ENCODE peak calls at places on chromosomes 6 and 20, in eight cellular contexts. One of them, this sample, is unnamed. For H3K36me3 and H3K27me3, the result is how much of the 10 kb centered on the place peaks cover.

GRCh38 chr20:43590036-43590391 is 723 bp upstream of the IFT52 start:
- DNase-seq in tibial nerve: no peak
- DNase-seq in naive thymus-derived CD4-positive, alpha-beta T cell: no peak
- DNase-seq in heart right ventricle: no peak
- DNase-seq in CD4-positive, alpha-beta memory T cell: no peak
- DNase-seq in left ventricle myocardium inferior: no peak
- DNase-seq in mesenchymal stem cell: no peak
- DNase-seq in pancreas: no peak
- DNase-seq in this sample: no peak

GRCh38 chr6:155366325-155366724 is 52.0 kb upstream of the TFB1M start:
- DNase-seq in tibial nerve: no peak
- DNase-seq in naive thymus-derived CD4-positive, alpha-beta T cell: no peak
- DNase-seq in heart right ventricle: no peak
- DNase-seq in CD4-positive, alpha-beta memory T cell: no peak
- DNase-seq in left ventricle myocardium inferior: no peak
- DNase-seq in mesenchymal stem cell: no peak
- DNase-seq in pancreas: no peak
- DNase-seq in this sample: no peak

GRCh38 chr6:28838289-28838633 is 85.5 kb downstream of the TRIM27 start:
- DNase-seq in tibial nerve: no peak
- DNase-seq in naive thymus-derived CD4-positive, alpha-beta T cell: peak
- DNase-seq in heart right ventricle: peak
- DNase-seq in CD4-positive, alpha-beta memory T cell: peak
- DNase-seq in left ventricle myocardium inferior: peak
- DNase-seq in mesenchymal stem cell: peak
- DNase-seq in pancreas: no peak
- DNase-seq in this sample: peak

GRCh38 chr6:148273962-148274752 is 68.5 kb upstream of the SASH1 start:
- DNase-seq in tibial nerve: no peak
- DNase-seq in naive thymus-derived CD4-positive, alpha-beta T cell: no peak
- DNase-seq in heart right ventricle: no peak
- DNase-seq in CD4-positive, alpha-beta memory T cell: no peak
- DNase-seq in left ventricle myocardium inferior: no peak
- DNase-seq in mesenchymal stem cell: no peak
- DNase-seq in pancreas: no peak
- DNase-seq in this sample: no peak

GRCh38 chr6:32153835-32154513 is at the start of gene PPT2:
- DNase-seq in tibial nerve: peak
- DNase-seq in naive thymus-derived CD4-positive, alpha-beta T cell: peak
- DNase-seq in heart right ventricle: peak
- DNase-seq in CD4-positive, alpha-beta memory T cell: peak
- DNase-seq in left ventricle myocardium inferior: peak
- DNase-seq in mesenchymal stem cell: peak
- DNase-seq in pancreas: peak
- DNase-seq in this sample: peak

GRCh38 chr6:105900120-105900937 is 185.8 kb upstream of the PRDM1 start:
- DNase-seq in tibial nerve: no peak
- DNase-seq in naive thymus-derived CD4-positive, alpha-beta T cell: no peak
- DNase-seq in heart right ventricle: no peak
- DNase-seq in CD4-positive, alpha-beta memory T cell: no peak
- DNase-seq in left ventricle myocardium inferior: no peak
- DNase-seq in mesenchymal stem cell: peak
- DNase-seq in pancreas: no peak
- DNase-seq in this sample: no peak

GRCh38 chr6:166615059-166615770 is 11.8 kb downstream of the RPS6KA2 start:
- DNase-seq in tibial nerve: no peak
- DNase-seq in naive thymus-derived CD4-positive, alpha-beta T cell: no peak
- DNase-seq in heart right ventricle: no peak
- DNase-seq in CD4-positive, alpha-beta memory T cell: no peak
- DNase-seq in left ventricle myocardium inferior: peak
- DNase-seq in mesenchymal stem cell: peak
- DNase-seq in pancreas: no peak
- DNase-seq in this sample: no peak

GRCh38 chr20:2465100-2465499 is 5.5 kb downstream of the SNRPB start:
- DNase-seq in tibial nerve: no peak
- DNase-seq in naive thymus-derived CD4-positive, alpha-beta T cell: no peak
- DNase-seq in heart right ventricle: no peak
- DNase-seq in CD4-positive, alpha-beta memory T cell: no peak
- DNase-seq in left ventricle myocardium inferior: no peak
- DNase-seq in mesenchymal stem cell: no peak
- DNase-seq in pancreas: no peak
- DNase-seq in this sample: no peak

GRCh38 chr6:70706491-70707123 is 38.9 kb downstream of the SMAP1 start:
- DNase-seq in tibial nerve: no peak
- DNase-seq in naive thymus-derived CD4-positive, alpha-beta T cell: peak
- DNase-seq in heart right ventricle: no peak
- DNase-seq in CD4-positive, alpha-beta memory T cell: peak
- DNase-seq in left ventricle myocardium inferior: no peak
- DNase-seq in mesenchymal stem cell: peak
- DNase-seq in pancreas: no peak
- DNase-seq in this sample: no peak

GRCh38 chr6:144809120-144809519 is 524.0 kb downstream of the UTRN start:
- DNase-seq in tibial nerve: no peak
- DNase-seq in naive thymus-derived CD4-positive, alpha-beta T cell: no peak
- DNase-seq in heart right ventricle: no peak
- DNase-seq in CD4-positive, alpha-beta memory T cell: no peak
- DNase-seq in left ventricle myocardium inferior: no peak
- DNase-seq in mesenchymal stem cell: peak
- DNase-seq in pancreas: no peak
- DNase-seq in this sample: no peak

GRCh38 chr6:13767121-13767794 is 47.1 kb downstream of the MCUR1 start:
- DNase-seq in tibial nerve: peak
- DNase-seq in naive thymus-derived CD4-positive, alpha-beta T cell: peak
- DNase-seq in heart right ventricle: peak
- DNase-seq in CD4-positive, alpha-beta memory T cell: peak
- DNase-seq in left ventricle myocardium inferior: peak
- DNase-seq in mesenchymal stem cell: peak
- DNase-seq in pancreas: no peak
- DNase-seq in this sample: peak

GRCh38 chr20:33992145-33992922 is 1.4 kb upstream of the RALY start:
- DNase-seq in tibial nerve: no peak
- DNase-seq in naive thymus-derived CD4-positive, alpha-beta T cell: no peak
- DNase-seq in heart right ventricle: no peak
- DNase-seq in CD4-positive, alpha-beta memory T cell: no peak
- DNase-seq in left ventricle myocardium inferior: no peak
- DNase-seq in mesenchymal stem cell: no peak
- DNase-seq in pancreas: no peak
- DNase-seq in this sample: no peak

GRCh38 chr20:13125486-13125885 is 95.6 kb upstream of the ISM1 start:
- DNase-seq in tibial nerve: no peak
- DNase-seq in naive thymus-derived CD4-positive, alpha-beta T cell: no peak
- DNase-seq in heart right ventricle: no peak
- DNase-seq in CD4-positive, alpha-beta memory T cell: no peak
- DNase-seq in left ventricle myocardium inferior: no peak
- DNase-seq in mesenchymal stem cell: no peak
- DNase-seq in pancreas: no peak
- DNase-seq in this sample: no peak

GRCh38 chr6:81996414-81996813 is 243.9 kb upstream of the TENT5A start:
- DNase-seq in tibial nerve: no peak
- DNase-seq in naive thymus-derived CD4-positive, alpha-beta T cell: no peak
- DNase-seq in heart right ventricle: no peak
- DNase-seq in CD4-positive, alpha-beta memory T cell: no peak
- DNase-seq in left ventricle myocardium inferior: no peak
- DNase-seq in mesenchymal stem cell: peak
- DNase-seq in pancreas: no peak
- DNase-seq in this sample: no peak

GRCh38 chr6:10733863-10734262 is 11.0 kb downstream of the TMEM14C start:
- DNase-seq in tibial nerve: no peak
- DNase-seq in naive thymus-derived CD4-positive, alpha-beta T cell: no peak
- DNase-seq in heart right ventricle: no peak
- DNase-seq in CD4-positive, alpha-beta memory T cell: no peak
- DNase-seq in left ventricle myocardium inferior: no peak
- DNase-seq in mesenchymal stem cell: no peak
- DNase-seq in pancreas: no peak
- DNase-seq in this sample: no peak

GRCh38 chr6:24907959-24908358 is 27.8 kb downstream of the RIPOR2 start:
- DNase-seq in tibial nerve: no peak
- DNase-seq in naive thymus-derived CD4-positive, alpha-beta T cell: no peak
- DNase-seq in heart right ventricle: no peak
- DNase-seq in CD4-positive, alpha-beta memory T cell: no peak
- DNase-seq in left ventricle myocardium inferior: no peak
- DNase-seq in mesenchymal stem cell: no peak
- DNase-seq in pancreas: no peak
- DNase-seq in this sample: no peak

GRCh38 chr20:5118220-5119142 is 1.3 kb downstream of the PCNA start:
- DNase-seq in tibial nerve: no peak
- DNase-seq in naive thymus-derived CD4-positive, alpha-beta T cell: no peak
- DNase-seq in heart right ventricle: no peak
- DNase-seq in CD4-positive, alpha-beta memory T cell: no peak
- DNase-seq in left ventricle myocardium inferior: no peak
- DNase-seq in mesenchymal stem cell: peak
- DNase-seq in pancreas: no peak
- DNase-seq in this sample: no peak

GRCh38 chr20:5120189-5120484 is 379 bp upstream of the PCNA start:
- DNase-seq in tibial nerve: no peak
- DNase-seq in naive thymus-derived CD4-positive, alpha-beta T cell: no peak
- DNase-seq in heart right ventricle: no peak
- DNase-seq in CD4-positive, alpha-beta memory T cell: no peak
- DNase-seq in left ventricle myocardium inferior: no peak
- DNase-seq in mesenchymal stem cell: no peak
- DNase-seq in pancreas: no peak
- DNase-seq in this sample: no peak

GRCh38 chr20:5119435-5120188 is at the start of gene PCNA:
- DNase-seq in tibial nerve: peak
- DNase-seq in naive thymus-derived CD4-positive, alpha-beta T cell: peak
- DNase-seq in heart right ventricle: peak
- DNase-seq in CD4-positive, alpha-beta memory T cell: peak
- DNase-seq in left ventricle myocardium inferior: peak
- DNase-seq in mesenchymal stem cell: peak
- DNase-seq in pancreas: peak
- DNase-seq in this sample: peak

GRCh38 chr20:5116875-5117274 is 2.9 kb downstream of the PCNA start:
- DNase-seq in tibial nerve: no peak
- DNase-seq in naive thymus-derived CD4-positive, alpha-beta T cell: no peak
- DNase-seq in heart right ventricle: no peak
- DNase-seq in CD4-positive, alpha-beta memory T cell: no peak
- DNase-seq in left ventricle myocardium inferior: no peak
- DNase-seq in mesenchymal stem cell: no peak
- DNase-seq in pancreas: no peak
- DNase-seq in this sample: no peak

DNA sequence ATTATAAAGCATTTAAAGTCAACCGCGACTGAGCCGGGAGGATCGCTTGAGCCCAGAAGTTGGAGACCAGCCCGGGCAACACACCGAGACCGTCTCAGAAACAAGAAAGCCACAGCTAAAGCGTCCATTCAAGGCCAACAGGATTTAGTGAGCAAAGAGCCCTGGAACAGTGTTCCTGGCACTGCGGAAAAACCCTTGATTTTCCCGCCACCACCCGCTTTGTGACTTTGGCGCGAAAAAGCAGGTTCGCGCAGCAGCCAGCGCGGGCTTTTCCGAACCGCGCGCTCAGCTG is 669 bp downstream of the PCNA start:
- DNase-seq in tibial nerve: no peak
- DNase-seq in naive thymus-derived CD4-positive, alpha-beta T cell: no peak
- DNase-seq in heart right ventricle: no peak
- DNase-seq in CD4-positive, alpha-beta memory T cell: no peak
- DNase-seq in left ventricle myocardium inferior: no peak
- DNase-seq in mesenchymal stem cell: no peak
- DNase-seq in pancreas: no peak
- DNase-seq in this sample: no peak
- H3K27ac ChIP-seq in tibial nerve: peak
- H3K27ac ChIP-seq in naive thymus-derived CD4-positive, alpha-beta T cell: peak
- H3K27ac ChIP-seq in heart right ventricle: peak
- H3K27ac ChIP-seq in CD4-positive, alpha-beta memory T cell: peak
- H3K27ac ChIP-seq in left ventricle myocardium inferior: peak
- H3K27ac ChIP-seq in mesenchymal stem cell: no peak
- H3K27ac ChIP-seq in pancreas: peak
- H3K27ac ChIP-seq in this sample: no peak

GRCh38 chr20:39021748-39022147 is 59.6 kb downstream of the DHX35 start:
- DNase-seq in tibial nerve: no peak
- DNase-seq in naive thymus-derived CD4-positive, alpha-beta T cell: no peak
- DNase-seq in heart right ventricle: no peak
- DNase-seq in CD4-positive, alpha-beta memory T cell: no peak
- DNase-seq in left ventricle myocardium inferior: no peak
- DNase-seq in mesenchymal stem cell: no peak
- DNase-seq in pancreas: no peak
- DNase-seq in this sample: no peak

GRCh38 chr20:39016496-39016895 is 54.4 kb downstream of the DHX35 start:
- DNase-seq in tibial nerve: no peak
- DNase-seq in naive thymus-derived CD4-positive, alpha-beta T cell: no peak
- DNase-seq in heart right ventricle: no peak
- DNase-seq in CD4-positive, alpha-beta memory T cell: no peak
- DNase-seq in left ventricle myocardium inferior: no peak
- DNase-seq in mesenchymal stem cell: no peak
- DNase-seq in pancreas: no peak
- DNase-seq in this sample: no peak

GRCh38 chr20:39016076-39016475 is 53.9 kb downstream of the DHX35 start:
- DNase-seq in tibial nerve: no peak
- DNase-seq in naive thymus-derived CD4-positive, alpha-beta T cell: no peak
- DNase-seq in heart right ventricle: no peak
- DNase-seq in CD4-positive, alpha-beta memory T cell: no peak
- DNase-seq in left ventricle myocardium inferior: no peak
- DNase-seq in mesenchymal stem cell: no peak
- DNase-seq in pancreas: no peak
- DNase-seq in this sample: no peak

GRCh38 chr20:39019805-39020325 is 57.7 kb downstream of the DHX35 start:
- DNase-seq in tibial nerve: no peak
- DNase-seq in naive thymus-derived CD4-positive, alpha-beta T cell: no peak
- DNase-seq in heart right ventricle: no peak
- DNase-seq in CD4-positive, alpha-beta memory T cell: no peak
- DNase-seq in left ventricle myocardium inferior: no peak
- DNase-seq in mesenchymal stem cell: no peak
- DNase-seq in pancreas: no peak
- DNase-seq in this sample: no peak
- H3K36me3 ChIP-seq in tibial nerve: under half
- H3K36me3 ChIP-seq in naive thymus-derived CD4-positive, alpha-beta T cell: under half
- H3K36me3 ChIP-seq in heart right ventricle: half or more
- H3K36me3 ChIP-seq in CD4-positive, alpha-beta memory T cell: under half
- H3K36me3 ChIP-seq in left ventricle myocardium inferior: half or more
- H3K36me3 ChIP-seq in mesenchymal stem cell: under half
- H3K36me3 ChIP-seq in pancreas: under half
- H3K36me3 ChIP-seq in this sample: under half

GRCh38 chr6:165204807-165205545 is 104.4 kb downstream of the C6orf118 start:
- DNase-seq in tibial nerve: no peak
- DNase-seq in naive thymus-derived CD4-positive, alpha-beta T cell: no peak
- DNase-seq in heart right ventricle: no peak
- DNase-seq in CD4-positive, alpha-beta memory T cell: no peak
- DNase-seq in left ventricle myocardium inferior: no peak
- DNase-seq in mesenchymal stem cell: no peak
- DNase-seq in pancreas: no peak
- DNase-seq in this sample: no peak

GRCh38 chr6:165206798-165207197 is 102.6 kb downstream of the C6orf118 start:
- DNase-seq in tibial nerve: no peak
- DNase-seq in naive thymus-derived CD4-positive, alpha-beta T cell: no peak
- DNase-seq in heart right ventricle: no peak
- DNase-seq in CD4-positive, alpha-beta memory T cell: no peak
- DNase-seq in left ventricle myocardium inferior: no peak
- DNase-seq in mesenchymal stem cell: no peak
- DNase-seq in pancreas: no peak
- DNase-seq in this sample: no peak

GRCh38 chr6:165205632-165206031 is 103.8 kb downstream of the C6orf118 start:
- DNase-seq in tibial nerve: no peak
- DNase-seq in naive thymus-derived CD4-positive, alpha-beta T cell: no peak
- DNase-seq in heart right ventricle: no peak
- DNase-seq in CD4-positive, alpha-beta memory T cell: no peak
- DNase-seq in left ventricle myocardium inferior: no peak
- DNase-seq in mesenchymal stem cell: no peak
- DNase-seq in pancreas: no peak
- DNase-seq in this sample: no peak
- H3K27me3 ChIP-seq in tibial nerve: under half
- H3K27me3 ChIP-seq in naive thymus-derived CD4-positive, alpha-beta T cell: under half
- H3K27me3 ChIP-seq in heart right ventricle: under half
- H3K27me3 ChIP-seq in CD4-positive, alpha-beta memory T cell: under half
- H3K27me3 ChIP-seq in left ventricle myocardium inferior: under half
- H3K27me3 ChIP-seq in mesenchymal stem cell: under half
- H3K27me3 ChIP-seq in pancreas: under half
- H3K27me3 ChIP-seq in this sample: under half

GRCh38 chr20:56974499-56975250 is 291.8 kb downstream of the BMP7 start:
- DNase-seq in tibial nerve: no peak
- DNase-seq in naive thymus-derived CD4-positive, alpha-beta T cell: peak
- DNase-seq in heart right ventricle: no peak
- DNase-seq in CD4-positive, alpha-beta memory T cell: no peak
- DNase-seq in left ventricle myocardium inferior: no peak
- DNase-seq in mesenchymal stem cell: peak
- DNase-seq in pancreas: no peak
- DNase-seq in this sample: no peak
- H3K27ac ChIP-seq in tibial nerve: no peak
- H3K27ac ChIP-seq in naive thymus-derived CD4-positive, alpha-beta T cell: no peak
- H3K27ac ChIP-seq in heart right ventricle: no peak
- H3K27ac ChIP-seq in CD4-positive, alpha-beta memory T cell: no peak
- H3K27ac ChIP-seq in left ventricle myocardium inferior: no peak
- H3K27ac ChIP-seq in mesenchymal stem cell: no peak
- H3K27ac ChIP-seq in pancreas: no peak
- H3K27ac ChIP-seq in this sample: no peak

This sample was measured in aorta.